ENCODE peak calls at places on chromosomes 5 and 9, in five cellular contexts. One of them, this sample, is unnamed.

GRCh38 chr5:76153271-76153670 is 70.1 kb downstream of the SV2C start:
- DNase-seq in cardiac fibroblast: no peak
- DNase-seq in Calu3: no peak
- DNase-seq in HFFc6: no peak
- DNase-seq in heart left ventricle: no peak
- DNase-seq in this sample: no peak

GRCh38 chr5:81151546-81151945 is 81.6 kb upstream of the CKMT2 start:
- DNase-seq in cardiac fibroblast: peak
- DNase-seq in Calu3: no peak
- DNase-seq in HFFc6: peak
- DNase-seq in heart left ventricle: no peak
- DNase-seq in this sample: no peak

GRCh38 chr9:100468041-100468440 is 4.9 kb upstream of the TMEFF1 start:
- DNase-seq in cardiac fibroblast: no peak
- DNase-seq in Calu3: no peak
- DNase-seq in HFFc6: no peak
- DNase-seq in heart left ventricle: no peak
- DNase-seq in this sample: no peak

GRCh38 chr9:124776613-124776951 is 351 bp upstream of the OLFML2A start:
- DNase-seq in cardiac fibroblast: no peak
- DNase-seq in Calu3: no peak
- DNase-seq in HFFc6: no peak
- DNase-seq in heart left ventricle: no peak
- DNase-seq in this sample: no peak

GRCh38 chr5:122493776-122494518 is 181.9 kb downstream of the SNCAIP start:
- DNase-seq in cardiac fibroblast: no peak
- DNase-seq in Calu3: no peak
- DNase-seq in HFFc6: no peak
- DNase-seq in heart left ventricle: no peak
- DNase-seq in this sample: no peak

GRCh38 chr5:68817696-68818695 is 275.8 kb upstream of the SLC30A5 start:
- DNase-seq in cardiac fibroblast: no peak
- DNase-seq in Calu3: no peak
- DNase-seq in HFFc6: no peak
- DNase-seq in heart left ventricle: no peak
- DNase-seq in this sample: no peak

GRCh38 chr9:132008184-132008781 is 71.4 kb downstream of the MED27 start:
- DNase-seq in cardiac fibroblast: peak
- DNase-seq in Calu3: no peak
- DNase-seq in HFFc6: peak
- DNase-seq in heart left ventricle: no peak
- DNase-seq in this sample: no peak

GRCh38 chr5:10825897-10826644 is 65.0 kb upstream of the DAP start:
- DNase-seq in cardiac fibroblast: no peak
- DNase-seq in Calu3: no peak
- DNase-seq in HFFc6: no peak
- DNase-seq in heart left ventricle: no peak
- DNase-seq in this sample: no peak

GRCh38 chr5:619444-619843 is 7.3 kb downstream of the CEP72 start:
- DNase-seq in cardiac fibroblast: no peak
- DNase-seq in Calu3: no peak
- DNase-seq in HFFc6: no peak
- DNase-seq in heart left ventricle: no peak
- DNase-seq in this sample: no peak

GRCh38 chr5:34658023-34658422 is 1.9 kb downstream of the RAI14 start:
- DNase-seq in cardiac fibroblast: peak
- DNase-seq in Calu3: no peak
- DNase-seq in HFFc6: no peak
- DNase-seq in heart left ventricle: no peak
- DNase-seq in this sample: peak

GRCh38 chr5:114305402-114306207 is 56.3 kb upstream of the KCNN2 start:
- DNase-seq in cardiac fibroblast: peak
- DNase-seq in Calu3: peak
- DNase-seq in HFFc6: peak
- DNase-seq in heart left ventricle: no peak
- DNase-seq in this sample: peak

GRCh38 chr9:92517046-92517445 is 18.7 kb downstream of the ECM2 start:
- DNase-seq in cardiac fibroblast: no peak
- DNase-seq in Calu3: no peak
- DNase-seq in HFFc6: no peak
- DNase-seq in heart left ventricle: no peak
- DNase-seq in this sample: no peak

GRCh38 chr5:67215592-67216471 is 19.2 kb upstream of the CD180 start:
- DNase-seq in cardiac fibroblast: peak
- DNase-seq in Calu3: peak
- DNase-seq in HFFc6: peak
- DNase-seq in heart left ventricle: peak
- DNase-seq in this sample: peak

GRCh38 chr9:99721898-99722297 is 99.8 kb upstream of the NR4A3 start:
- DNase-seq in cardiac fibroblast: no peak
- DNase-seq in Calu3: no peak
- DNase-seq in HFFc6: no peak
- DNase-seq in heart left ventricle: no peak
- DNase-seq in this sample: no peak

GRCh38 chr9:110638381-110638954 is 30.1 kb upstream of the MUSK start:
- DNase-seq in cardiac fibroblast: peak
- DNase-seq in Calu3: no peak
- DNase-seq in HFFc6: peak
- DNase-seq in heart left ventricle: no peak
- DNase-seq in this sample: no peak

GRCh38 chr5:23820764-23821471 is 313.5 kb downstream of the PRDM9 start:
- DNase-seq in cardiac fibroblast: peak
- DNase-seq in Calu3: peak
- DNase-seq in HFFc6: peak
- DNase-seq in heart left ventricle: no peak
- DNase-seq in this sample: no peak

GRCh38 chr5:149011084-149011483 is 51.8 kb downstream of the SH3TC2 start:
- DNase-seq in cardiac fibroblast: no peak
- DNase-seq in Calu3: peak
- DNase-seq in HFFc6: peak
- DNase-seq in heart left ventricle: no peak
- DNase-seq in this sample: no peak

GRCh38 chr9:116345817-116346216 is 192.2 kb downstream of the PAPPA start:
- DNase-seq in cardiac fibroblast: no peak
- DNase-seq in Calu3: no peak
- DNase-seq in HFFc6: no peak
- DNase-seq in heart left ventricle: no peak
- DNase-seq in this sample: no peak

GRCh38 chr5:88883059-88883565 is at the start of gene MEF2C:
- DNase-seq in cardiac fibroblast: peak
- DNase-seq in Calu3: peak
- DNase-seq in HFFc6: peak
- DNase-seq in heart left ventricle: peak
- DNase-seq in this sample: peak

GRCh38 chr5:32311404-32312193 is 1.1 kb downstream of the MTMR12 start:
- DNase-seq in cardiac fibroblast: peak
- DNase-seq in Calu3: no peak
- DNase-seq in HFFc6: no peak
- DNase-seq in heart left ventricle: no peak
- DNase-seq in this sample: peak

GRCh38 chr9:21777701-21778100 is 24.7 kb upstream of the MTAP start:
- DNase-seq in cardiac fibroblast: peak
- DNase-seq in Calu3: peak
- DNase-seq in HFFc6: peak
- DNase-seq in heart left ventricle: no peak
- DNase-seq in this sample: no peak

GRCh38 chr5:101561018-101561417 is 657.9 kb upstream of the ST8SIA4 start:
- DNase-seq in cardiac fibroblast: no peak
- DNase-seq in Calu3: no peak
- DNase-seq in HFFc6: no peak
- DNase-seq in heart left ventricle: no peak
- DNase-seq in this sample: no peak

GRCh38 chr9:83778164-83778563 is 39.4 kb downstream of the GKAP1 start:
- DNase-seq in cardiac fibroblast: no peak
- DNase-seq in Calu3: no peak
- DNase-seq in HFFc6: no peak
- DNase-seq in heart left ventricle: no peak
- DNase-seq in this sample: no peak

GRCh38 chr5:83357621-83358231 is 113.8 kb upstream of the VCAN start:
- DNase-seq in cardiac fibroblast: no peak
- DNase-seq in Calu3: no peak
- DNase-seq in HFFc6: no peak
- DNase-seq in heart left ventricle: no peak
- DNase-seq in this sample: no peak

GRCh38 chr5:60677831-60678664 is 21.9 kb downstream of the DEPDC1B start:
- DNase-seq in cardiac fibroblast: peak
- DNase-seq in Calu3: no peak
- DNase-seq in HFFc6: peak
- DNase-seq in heart left ventricle: no peak
- DNase-seq in this sample: peak

GRCh38 chr5:110398951-110399350 is 327.5 kb downstream of the TMEM232 start:
- DNase-seq in cardiac fibroblast: no peak
- DNase-seq in Calu3: no peak
- DNase-seq in HFFc6: no peak
- DNase-seq in heart left ventricle: no peak
- DNase-seq in this sample: no peak

GRCh38 chr5:136677219-136677618 is 311.9 kb upstream of the TRPC7 start:
- DNase-seq in cardiac fibroblast: no peak
- DNase-seq in Calu3: no peak
- DNase-seq in HFFc6: peak
- DNase-seq in heart left ventricle: no peak
- DNase-seq in this sample: no peak

GRCh38 chr5:172267943-172268342 is 15.6 kb downstream of the UBTD2 start:
- DNase-seq in cardiac fibroblast: no peak
- DNase-seq in Calu3: no peak
- DNase-seq in HFFc6: no peak
- DNase-seq in heart left ventricle: no peak
- DNase-seq in this sample: no peak

GRCh38 chr5:170257370-170257769 is 24.6 kb downstream of the C5orf58 start:
- DNase-seq in cardiac fibroblast: no peak
- DNase-seq in Calu3: no peak
- DNase-seq in HFFc6: no peak
- DNase-seq in heart left ventricle: no peak
- DNase-seq in this sample: no peak

GRCh38 chr5:36177154-36177553 is 25.2 kb downstream of the SKP2 start:
- DNase-seq in cardiac fibroblast: no peak
- DNase-seq in Calu3: no peak
- DNase-seq in HFFc6: no peak
- DNase-seq in heart left ventricle: no peak
- DNase-seq in this sample: peak

GRCh38 chr5:172772112-172772906 is 1.3 kb upstream of the DUSP1 start:
- DNase-seq in cardiac fibroblast: peak
- DNase-seq in Calu3: peak
- DNase-seq in HFFc6: peak
- DNase-seq in heart left ventricle: peak
- DNase-seq in this sample: peak

GRCh38 chr5:10333154-10334006 is 20.1 kb upstream of the MARCHF6 start:
- DNase-seq in cardiac fibroblast: no peak
- DNase-seq in Calu3: peak
- DNase-seq in HFFc6: no peak
- DNase-seq in heart left ventricle: peak
- DNase-seq in this sample: peak

GRCh38 chr9:34403554-34404380 is 27.1 kb upstream of the MYORG start:
- DNase-seq in cardiac fibroblast: peak
- DNase-seq in Calu3: peak
- DNase-seq in HFFc6: peak
- DNase-seq in heart left ventricle: peak
- DNase-seq in this sample: peak

GRCh38 chr9:123319541-123320339 is 36.3 kb upstream of the CRB2 start:
- DNase-seq in cardiac fibroblast: no peak
- DNase-seq in Calu3: no peak
- DNase-seq in HFFc6: no peak
- DNase-seq in heart left ventricle: no peak
- DNase-seq in this sample: no peak

GRCh38 chr9:123318961-123319421 is 37.0 kb upstream of the CRB2 start:
- DNase-seq in cardiac fibroblast: no peak
- DNase-seq in Calu3: no peak
- DNase-seq in HFFc6: no peak
- DNase-seq in heart left ventricle: no peak
- DNase-seq in this sample: no peak

GRCh38 chr9:123321874-123322770 is 33.9 kb upstream of the CRB2 start:
- DNase-seq in cardiac fibroblast: no peak
- DNase-seq in Calu3: no peak
- DNase-seq in HFFc6: no peak
- DNase-seq in heart left ventricle: no peak
- DNase-seq in this sample: no peak

GRCh38 chr9:123322771-123323481 is 33.1 kb upstream of the CRB2 start:
- DNase-seq in cardiac fibroblast: no peak
- DNase-seq in Calu3: no peak
- DNase-seq in HFFc6: no peak
- DNase-seq in heart left ventricle: no peak
- DNase-seq in this sample: no peak

DNA sequence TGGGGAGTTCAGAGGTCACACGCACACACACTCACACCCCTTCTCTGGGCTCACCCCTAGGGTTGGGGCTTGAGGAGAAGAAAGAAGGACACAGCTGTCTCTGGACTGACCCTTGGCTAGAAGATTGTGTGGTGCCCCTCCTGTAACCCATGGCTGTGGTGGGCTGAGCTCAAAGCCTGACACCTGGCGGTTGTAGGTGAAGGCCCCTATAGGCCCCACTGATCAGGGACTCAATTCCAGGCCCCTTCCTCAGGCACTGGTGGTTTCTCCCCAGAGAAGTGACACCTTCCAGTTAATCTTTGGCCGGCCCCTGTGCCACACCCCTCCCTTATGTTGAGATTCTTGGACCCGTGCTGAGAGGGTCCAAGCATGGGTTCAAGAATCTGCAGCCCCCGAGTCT is 35.2 kb upstream of the CRB2 start:
- DNase-seq in cardiac fibroblast: no peak
- DNase-seq in Calu3: no peak
- DNase-seq in HFFc6: no peak
- DNase-seq in heart left ventricle: no peak
- DNase-seq in this sample: no peak
- TF ChIP-seq CTCF in cardiac fibroblast: no peak
- TF ChIP-seq CTCF in Calu3: no peak
- TF ChIP-seq CTCF in HFFc6: no peak
- TF ChIP-seq CTCF in heart left ventricle: no peak
- TF ChIP-seq CTCF in this sample: no peak

GRCh38 chr5:1681955-1682354 is 117.7 kb downstream of the MRPL36 start:
- DNase-seq in cardiac fibroblast: no peak
- DNase-seq in Calu3: no peak
- DNase-seq in HFFc6: no peak
- DNase-seq in heart left ventricle: no peak
- DNase-seq in this sample: no peak
- TF ChIP-seq CTCF in cardiac fibroblast: no peak
- TF ChIP-seq CTCF in Calu3: no peak
- TF ChIP-seq CTCF in HFFc6: peak
- TF ChIP-seq CTCF in heart left ventricle: no peak
- TF ChIP-seq CTCF in this sample: no peak

GRCh38 chr5:139385061-139385889 is 2.2 kb upstream of the SLC23A1 start:
- DNase-seq in cardiac fibroblast: no peak
- DNase-seq in Calu3: peak
- DNase-seq in HFFc6: no peak
- DNase-seq in heart left ventricle: no peak
- DNase-seq in this sample: peak
- TF ChIP-seq CTCF in cardiac fibroblast: no peak
- TF ChIP-seq CTCF in Calu3: peak
- TF ChIP-seq CTCF in HFFc6: no peak
- TF ChIP-seq CTCF in heart left ventricle: peak
- TF ChIP-seq CTCF in this sample: peak

DNA sequence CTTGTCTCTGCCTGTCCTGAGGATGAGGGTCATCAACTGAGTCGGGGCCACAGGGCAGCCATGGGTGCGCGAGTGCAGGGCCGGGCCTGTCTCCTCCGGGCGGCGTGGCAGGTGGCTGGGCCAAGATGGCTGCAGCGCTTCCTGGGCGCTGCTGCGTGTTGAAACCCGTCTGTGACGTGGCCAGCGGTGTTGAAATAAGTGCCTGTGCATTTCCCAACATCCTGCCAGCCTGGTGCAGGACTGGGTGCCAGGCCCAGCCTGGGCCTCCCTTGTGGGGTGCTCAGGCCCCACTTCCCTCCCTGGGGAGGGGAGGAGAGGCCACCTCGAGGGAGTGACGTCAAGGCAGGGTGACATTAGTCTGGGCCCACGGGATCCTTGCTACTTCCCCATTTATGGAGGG is 45.5 kb downstream of the RXRA start:
- DNase-seq in cardiac fibroblast: no peak
- DNase-seq in Calu3: no peak
- DNase-seq in HFFc6: no peak
- DNase-seq in heart left ventricle: peak
- DNase-seq in this sample: no peak
- TF ChIP-seq CTCF in cardiac fibroblast: no peak
- TF ChIP-seq CTCF in Calu3: no peak
- TF ChIP-seq CTCF in HFFc6: no peak
- TF ChIP-seq CTCF in heart left ventricle: no peak
- TF ChIP-seq CTCF in this sample: no peak